ENCODE peak calls at places on chromosomes 7 and 10, in six cellular contexts. X is RWPE1, U is cardiac muscle cell, S is K562, A is dorsolateral prefrontal cortex, K is iPS DF 6.9. J is an unnamed sample.

GRCh38 chr10:78996449-78997129 is 72.2 kb upstream of the ZMIZ1 start:
- DNase-seq in X (no peak), U (no peak), S (no peak), A (no peak), K (no peak), J (no peak)

GRCh38 chr7:22597845-22598244 is 97.9 kb upstream of the STEAP1B start:
- DNase-seq in X (peak; percentile 44), U (peak; percentile 82), S (no peak), A (no peak), K (no peak), J (no peak)

GRCh38 chr10:109838592-109839244 is 84.6 kb downstream of the XPNPEP1 start:
- DNase-seq in X (no peak), U (no peak), S (peak; percentile 3), A (no peak), K (no peak), J (no peak)

GRCh38 chr10:133161486-133162051 is 1.6 kb downstream of the KNDC1 start:
- DNase-seq in X (no peak), U (no peak), S (no peak), A (peak; percentile 46), K (no peak), J (no peak)

GRCh38 chr7:126840869-126841268 is 411.9 kb downstream of the GRM8 start:
- DNase-seq in X (no peak), U (no peak), S (no peak), A (no peak), K (no peak), J (no peak)

GRCh38 chr7:87435546-87435945 is 39.9 kb downstream of the ABCB4 start:
- DNase-seq in X (no peak), U (peak; percentile 4), S (no peak), A (no peak), K (no peak), J (no peak)

GRCh38 chr7:42753322-42753721 is 158.5 kb downstream of the C7orf25 start:
- DNase-seq in X (no peak), U (no peak), S (no peak), A (no peak), K (no peak), J (no peak)

GRCh38 chr7:133529861-133530260 is 277.0 kb downstream of the EXOC4 start:
- DNase-seq in X (no peak), U (no peak), S (no peak), A (no peak), K (no peak), J (no peak)

GRCh38 chr7:96949766-96950165 is 55.6 kb upstream of the DLX6 start:
- DNase-seq in X (no peak), U (no peak), S (no peak), A (no peak), K (no peak), J (no peak)

GRCh38 chr7:34277016-34277800 is 371.9 kb downstream of the BMPER start:
- DNase-seq in X (peak; percentile 4), U (peak; percentile 88), S (no peak), A (no peak), K (no peak), J (no peak)

GRCh38 chr10:70132098-70133029 is at the start of gene AIFM2:
- DNase-seq in X (peak; percentile 92), U (peak; percentile 77), S (peak; percentile 88), A (peak; percentile 20), K (no peak), J (peak; percentile 89)

GRCh38 chr10:11201911-11202310 is 184.2 kb downstream of the CELF2 start:
- DNase-seq in X (no peak), U (no peak), S (no peak), A (no peak), K (no peak), J (no peak)

GRCh38 chr7:157276731-157277562 is 59.9 kb upstream of the DNAJB6 start:
- DNase-seq in X (no peak), U (peak; percentile 38), S (peak; percentile 32), A (peak; percentile 23), K (no peak), J (no peak)

GRCh38 chr7:69147631-69148030 is 450.6 kb upstream of the AUTS2 start:
- DNase-seq in X (no peak), U (peak; percentile 4), S (no peak), A (no peak), K (no peak), J (no peak)

GRCh38 chr10:76012928-76013327 is 581.5 kb downstream of the LRMDA start:
- DNase-seq in X (no peak), U (no peak), S (no peak), A (no peak), K (no peak), J (no peak)

GRCh38 chr7:90453259-90453891 is 16.1 kb upstream of the PTTG1IP2 start:
- DNase-seq in X (no peak), U (no peak), S (no peak), A (no peak), K (no peak), J (no peak)

GRCh38 chr7:31077484-31078362 is 25.6 kb downstream of the ADCYAP1R1 start:
- DNase-seq in X (no peak), U (no peak), S (no peak), A (no peak), K (no peak), J (no peak)

GRCh38 chr10:122838880-122839279 is 6.8 kb downstream of the CUZD1 start:
- DNase-seq in X (no peak), U (no peak), S (no peak), A (no peak), K (no peak), J (no peak)

DNA sequence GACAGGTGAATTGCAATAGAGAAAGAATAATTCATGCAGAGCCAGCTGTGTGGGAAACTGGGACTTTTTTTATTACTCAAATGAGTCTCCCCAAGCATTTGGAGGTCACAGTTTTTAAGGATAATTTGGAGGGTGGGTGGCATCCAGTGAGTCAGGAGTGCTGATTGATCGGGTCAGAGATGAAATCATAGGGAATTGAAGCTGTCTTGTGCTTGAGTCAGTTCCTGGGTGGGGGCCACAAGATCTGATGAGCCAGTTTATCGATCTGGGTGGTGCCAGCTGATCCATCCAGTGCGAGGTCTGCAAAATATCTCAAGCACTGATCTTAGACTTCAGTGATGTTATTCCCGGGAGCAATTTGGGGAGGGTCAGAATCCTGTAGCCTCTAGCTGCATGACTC is 9.9 kb upstream of the MYO1G start:
- DNase-seq in X (no peak), U (no peak), S (no peak), A (no peak), K (no peak), J (no peak)
- H3K27ac ChIP-seq in X (peak overlapping the region; percentile 13), U (no peak overlapping the region), S (no peak overlapping the region), A (peak overlapping the region; percentile 26), K (no peak overlapping the region), J (no peak overlapping the region)

GRCh38 chr7:44124822-44125202 is 1.5 kb upstream of the POLD2 start:
- DNase-seq in X (no peak), U (no peak), S (no peak), A (no peak), K (no peak), J (peak; percentile 11)
- H3K27ac ChIP-seq in X (peak overlapping the region; percentile 78), U (no peak overlapping the region), S (no peak overlapping the region), A (no peak overlapping the region), K (no peak overlapping the region), J (no peak overlapping the region)

DNA sequence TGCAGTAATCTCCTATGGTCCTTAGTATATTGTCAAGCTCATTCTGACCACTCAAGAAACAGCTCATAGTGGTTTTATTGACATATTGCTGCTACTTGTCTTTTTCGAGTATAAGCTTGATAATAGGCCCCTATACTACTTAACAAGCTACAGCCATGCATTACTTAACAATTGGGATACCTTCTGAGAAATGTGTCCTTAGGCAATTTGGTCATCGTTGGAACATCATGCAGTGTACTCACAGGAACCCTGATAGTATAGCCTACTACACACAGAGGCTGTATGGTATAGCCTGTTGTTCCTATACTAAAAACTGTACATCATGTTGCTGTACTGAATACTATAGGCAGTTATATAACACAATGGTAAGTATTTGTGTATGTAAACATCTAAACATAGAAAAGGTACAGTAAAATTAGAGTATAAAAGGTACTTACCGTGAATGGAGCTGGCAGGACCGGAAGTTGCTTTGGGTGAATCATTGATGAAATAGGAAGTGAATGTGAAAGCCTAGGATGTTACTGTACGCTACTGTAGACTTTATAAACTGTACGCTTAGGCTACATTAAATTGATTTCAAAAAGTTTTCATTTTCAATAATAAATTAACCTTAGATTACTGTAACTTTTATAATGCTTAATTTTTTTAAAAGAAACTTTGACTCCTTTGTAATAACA is 160.9 kb downstream of the LRRC4 start:
- DNase-seq in X (no peak), U (no peak), S (no peak), A (no peak), K (no peak), J (no peak)
- H3K27ac ChIP-seq in X (no peak overlapping the region), U (no peak overlapping the region), S (no peak overlapping the region), A (no peak overlapping the region), K (no peak overlapping the region), J (no peak overlapping the region)

DNA sequence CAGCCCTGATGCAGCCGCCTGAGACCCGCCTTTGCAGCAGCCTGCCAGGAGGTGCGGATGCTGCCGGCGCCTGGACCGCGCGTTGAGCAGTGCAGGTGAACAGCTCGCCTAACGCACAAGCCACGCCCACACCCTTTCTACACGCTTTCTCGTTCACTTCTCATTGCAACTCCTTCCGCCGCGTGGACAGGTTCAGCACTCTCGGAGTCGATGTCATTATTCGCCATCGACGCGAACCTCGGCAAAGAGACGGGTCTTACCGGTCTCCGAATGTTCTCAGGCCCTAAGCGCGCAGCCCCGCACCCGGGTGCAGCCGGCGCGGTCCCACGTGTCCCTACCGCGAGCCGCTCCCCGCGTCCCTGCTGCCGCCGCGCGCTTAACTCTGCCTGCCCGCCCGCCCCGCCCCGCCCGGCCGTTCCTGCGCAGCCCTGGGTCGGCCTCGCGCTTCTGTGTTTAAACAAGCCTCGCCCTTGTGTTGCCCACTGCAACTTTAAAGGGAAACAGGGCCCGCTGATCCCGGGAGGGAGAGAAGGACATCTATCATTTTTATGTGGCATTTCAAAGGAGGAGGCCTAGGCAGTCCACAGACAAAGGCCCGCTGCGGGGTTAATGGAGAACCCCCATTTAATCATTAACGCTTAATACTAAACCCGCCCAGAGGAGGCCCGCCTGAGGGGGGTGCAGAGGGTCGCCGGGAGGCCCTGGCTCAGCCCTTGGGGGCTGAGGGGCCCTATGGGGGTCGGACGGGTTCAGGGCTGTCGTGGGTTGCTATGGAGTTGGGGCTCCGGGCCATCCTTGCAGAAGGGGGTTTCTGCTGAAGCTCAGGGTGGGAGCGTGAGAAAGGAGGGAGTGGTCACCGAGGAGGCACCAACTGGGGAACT is 128.5 kb downstream of the WDR11 start:
- DNase-seq in X (peak; percentile 66), U (peak; percentile 1), S (no peak), A (peak; percentile 9), K (no peak), J (no peak)
- H3K27ac ChIP-seq in X (no peak overlapping the region), U (no peak overlapping the region), S (no peak overlapping the region), A (no peak overlapping the region), K (no peak overlapping the region), J (no peak overlapping the region)